ENCODE peak calls at places on chromosomes 1 and 21, in six cellular contexts. V, C, D, G, T and F are unnamed samples.

GRCh38 chr1:64263335-64263734 is 59.9 kb downstream of the UBE2U start:
- DNase-seq in V (no peak), D (no peak), G (no peak), C (peak), T (no peak), F (peak)

GRCh38 chr1:41495171-41495948 is 10.9 kb upstream of the EDN2 start:
- DNase-seq in C (peak), T (no peak), V (peak), G (no peak), D (peak), F (no peak)

GRCh38 chr1:72075411-72075810 is 206.9 kb downstream of the NEGR1 start:
- DNase-seq in C (no peak), V (no peak), T (no peak), G (no peak), D (no peak), F (no peak)

GRCh38 chr1:28887835-28888682 is 26.3 kb upstream of the EPB41 start:
- DNase-seq in V (peak), G (peak), C (peak), T (no peak), D (no peak), F (no peak)

GRCh38 chr1:157700305-157700704 is 264 bp downstream of the FCRL3 start:
- DNase-seq in V (no peak), C (no peak), D (no peak), G (no peak), T (no peak), F (no peak)

GRCh38 chr21:37073417-37074194 is 552 bp downstream of the TTC3 start:
- DNase-seq in C (peak), D (peak), G (peak), V (no peak), T (no peak), F (peak)

GRCh38 chr1:55347786-55348185 is 132.6 kb upstream of the USP24 start:
- DNase-seq in C (peak), D (no peak), V (no peak), T (no peak), G (no peak), F (no peak)

GRCh38 chr1:161258439-161259386 is at the start of gene PCP4L1:
- DNase-seq in T (no peak), C (peak), D (no peak), G (peak), V (peak), F (peak)

GRCh38 chr21:35275776-35276175 is 226.7 kb upstream of the RUNX1 start:
- DNase-seq in C (no peak), T (no peak), D (no peak), V (no peak), G (no peak), F (no peak)

GRCh38 chr1:176949033-176949662 is 215.4 kb downstream of the ASTN1 start:
- DNase-seq in D (peak), T (peak), G (peak), V (peak), C (peak), F (peak)

GRCh38 chr1:227753999-227754764 is 18.9 kb downstream of the SNAP47 start:
- DNase-seq in T (no peak), V (no peak), G (peak), C (no peak), D (no peak), F (no peak)

GRCh38 chr21:34939673-34940321 is 109.3 kb downstream of the RUNX1 start:
- DNase-seq in G (no peak), D (peak), C (no peak), V (no peak), T (no peak), F (no peak)

GRCh38 chr21:42568377-42568776 is 54.7 kb downstream of the SLC37A1 start:
- DNase-seq in G (peak), T (no peak), V (no peak), D (no peak), C (no peak), F (no peak)

GRCh38 chr1:169604781-169605560 is 18.7 kb upstream of the F5 start:
- DNase-seq in G (no peak), T (no peak), C (no peak), V (no peak), D (peak), F (no peak)

GRCh38 chr1:241635556-241636179 is 4.5 kb downstream of the CHML start:
- DNase-seq in V (no peak), C (no peak), T (no peak), G (no peak), D (no peak), F (no peak)

GRCh38 chr1:198165927-198166647 is 9.3 kb downstream of the NEK7 start:
- DNase-seq in G (no peak), C (no peak), V (no peak), T (no peak), D (no peak), F (no peak)

GRCh38 chr1:19405761-19406481 is 79.4 kb downstream of the CAPZB start:
- DNase-seq in T (no peak), V (peak), D (no peak), C (no peak), G (no peak), F (no peak)

GRCh38 chr1:56436338-56436695 is 143.0 kb downstream of the PLPP3 start:
- DNase-seq in T (no peak), D (no peak), G (no peak), C (no peak), V (no peak), F (no peak)

GRCh38 chr1:153483776-153484175 is 23.3 kb upstream of the S100A7 start:
- DNase-seq in T (no peak), G (no peak), V (peak), C (no peak), D (no peak), F (no peak)

GRCh38 chr1:226973898-226974543 is 33.9 kb downstream of the COQ8A start:
- DNase-seq in V (no peak), G (peak), D (no peak), T (no peak), C (no peak), F (no peak)

GRCh38 chr1:48938975-48939374 is 162.3 kb upstream of the BEND5 start:
- DNase-seq in G (no peak), C (no peak), V (no peak), T (no peak), D (no peak), F (no peak)

GRCh38 chr1:21743476-21743875 is 39.5 kb downstream of the USP48 start:
- DNase-seq in D (no peak), C (no peak), T (no peak), G (no peak), V (no peak), F (no peak)

GRCh38 chr1:205318231-205318991 is 3.1 kb downstream of the NUAK2 start:
- DNase-seq in G (peak), T (no peak), C (no peak), V (peak), D (no peak), F (peak)

GRCh38 chr21:27818847-27819246 is 852.0 kb upstream of the ADAMTS5 start:
- DNase-seq in C (no peak), D (no peak), G (no peak), V (no peak), T (no peak), F (no peak)

GRCh38 chr1:179121159-179121938 is 39.5 kb downstream of the TOR3A start:
- DNase-seq in G (peak), T (peak), C (no peak), V (peak), D (no peak), F (peak)

GRCh38 chr1:70360321-70360720 is 5.8 kb upstream of the ANKRD13C start:
- DNase-seq in D (no peak), C (no peak), G (no peak), V (peak), T (no peak), F (no peak)

GRCh38 chr1:99580451-99580850 is 65.5 kb upstream of the PALMD start:
- DNase-seq in V (no peak), G (no peak), T (no peak), C (peak), D (no peak), F (peak)

GRCh38 chr1:27536767-27537166 is 46.8 kb upstream of the WASF2 start:
- DNase-seq in V (peak), C (no peak), G (peak), T (no peak), D (no peak), F (no peak)

GRCh38 chr1:67755619-67756018 is 70.6 kb downstream of the GADD45A start:
- DNase-seq in T (no peak), G (no peak), D (no peak), V (no peak), C (no peak), F (no peak)

GRCh38 chr1:162159515-162159914 is 90.0 kb downstream of the NOS1AP start:
- DNase-seq in T (no peak), V (no peak), C (no peak), G (peak), D (no peak), F (no peak)

GRCh38 chr1:155979525-155980343 is 1.4 kb upstream of the ARHGEF2 start:
- DNase-seq in C (no peak), D (peak), G (peak), V (no peak), T (no peak), F (no peak)

GRCh38 chr1:18041107-18041506 is 66.5 kb upstream of the IGSF21 start:
- DNase-seq in V (no peak), G (peak), D (peak), T (no peak), C (no peak), F (peak)

GRCh38 chr1:119733754-119734153 is 22.0 kb downstream of the PHGDH start:
- DNase-seq in V (no peak), T (no peak), C (no peak), D (no peak), G (no peak), F (no peak)

DNA sequence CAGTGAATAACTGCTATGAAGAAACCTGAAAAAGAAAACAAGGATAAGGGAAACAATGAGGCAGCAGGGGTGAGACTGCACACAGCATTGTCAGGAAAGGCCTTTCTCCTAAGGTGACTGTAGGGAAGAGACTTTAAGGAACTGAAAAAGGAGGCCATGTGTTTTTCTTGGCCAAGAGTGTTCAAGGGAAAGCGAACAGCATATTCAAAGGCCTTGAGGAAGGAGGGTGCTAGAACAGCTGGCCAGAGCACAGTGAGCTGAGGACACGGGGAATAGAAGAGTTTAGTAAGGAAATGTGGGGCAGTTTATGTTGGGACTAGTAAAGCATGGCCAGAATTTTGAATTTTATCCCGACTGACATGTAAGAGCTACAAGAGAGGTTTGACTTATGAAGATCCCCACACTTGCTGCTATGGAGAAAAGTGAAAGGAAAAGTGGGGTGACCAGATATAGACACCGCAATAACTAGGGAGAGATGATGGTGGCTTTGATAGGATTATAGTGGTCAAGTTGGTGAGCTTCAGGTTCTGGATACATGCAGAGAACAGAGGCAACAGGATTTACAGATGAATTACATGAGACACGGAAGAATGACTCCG is 1.4 kb downstream of the RWDD2B start:
- DNase-seq in D (peak), C (peak), G (no peak), T (no peak), V (no peak), F (no peak)
- TF ChIP-seq POLR2AphosphoS5 in D (no peak), C (no peak), G (no peak), T (no peak), V (no peak), F (no peak)

DNA sequence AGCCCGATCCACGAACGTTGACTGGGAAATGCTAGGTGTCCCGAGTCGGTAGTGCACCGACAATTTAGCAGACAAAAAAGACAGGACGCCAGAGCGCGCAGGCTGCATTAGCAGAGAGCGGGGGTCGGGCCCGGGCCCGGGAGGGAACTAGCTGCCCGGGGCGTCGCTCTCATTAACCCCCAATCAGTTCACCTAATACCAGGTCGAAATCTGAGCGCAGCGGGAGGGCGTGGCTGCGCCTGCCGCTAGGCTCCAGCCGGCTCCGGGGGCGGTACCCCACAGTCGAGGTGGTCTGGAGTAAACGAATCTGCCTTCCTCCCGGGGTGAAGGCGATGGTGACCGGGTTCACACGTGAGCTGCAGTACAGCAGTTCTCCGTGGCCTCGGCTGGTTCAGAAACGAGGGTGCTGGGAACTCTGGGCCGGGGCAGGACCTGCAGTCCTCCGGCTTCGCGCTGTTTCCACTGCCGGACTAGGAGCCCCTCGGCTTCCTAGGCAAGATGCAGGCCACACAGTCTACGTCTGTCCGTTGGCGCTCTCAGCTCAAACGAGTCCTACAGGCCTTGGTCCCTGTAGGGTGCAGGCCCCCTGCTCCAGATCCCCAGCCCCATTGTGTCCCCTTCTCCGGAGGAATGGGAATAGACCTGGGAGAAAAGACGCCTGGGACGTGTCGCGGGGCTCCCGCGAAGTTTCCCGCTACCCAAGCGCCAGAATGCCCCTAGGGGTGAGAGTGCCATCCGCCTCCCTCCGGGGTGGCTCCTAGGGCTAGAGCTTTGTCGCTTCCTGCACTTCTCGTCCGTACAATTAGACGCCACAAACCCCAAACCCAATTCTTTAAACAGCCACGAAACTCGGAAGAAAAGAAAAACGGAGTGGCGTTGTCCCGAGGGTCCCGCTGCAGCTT is 2.0 kb downstream of the GFI1 start:
- DNase-seq in D (no peak), T (no peak), V (peak), G (peak), C (peak), F (no peak)
- TF ChIP-seq POLR2AphosphoS5 in D (peak), T (no peak), V (no peak), G (peak), C (no peak), F (no peak)

GRCh38 chr1:199404976-199405375 is 622.5 kb upstream of the NR5A2 start:
- DNase-seq in V (no peak), G (no peak), C (no peak), T (no peak), D (no peak), F (no peak)

GRCh38 chr1:199399996-199400714 is 627.4 kb upstream of the NR5A2 start:
- DNase-seq in G (no peak), C (no peak), T (no peak), D (no peak), V (no peak), F (no peak)

GRCh38 chr1:199405634-199406196 is 621.8 kb upstream of the NR5A2 start:
- DNase-seq in G (no peak), V (no peak), D (no peak), T (no peak), C (no peak), F (no peak)

GRCh38 chr1:199403421-199404116 is 623.9 kb upstream of the NR5A2 start:
- DNase-seq in V (peak), C (no peak), G (no peak), D (no peak), T (no peak), F (no peak)

GRCh38 chr1:199404191-199404590 is 623.3 kb upstream of the NR5A2 start:
- DNase-seq in T (no peak), C (no peak), V (peak), G (no peak), D (no peak), F (no peak)
- TF ChIP-seq POLR2AphosphoS5 in T (no peak), C (no peak), V (no peak), G (no peak), D (no peak), F (no peak)

GRCh38 chr1:15939181-15940109 is 36.5 kb downstream of the ZBTB17 start:
- DNase-seq in V (no peak), T (no peak), C (peak), G (peak), D (no peak), F (peak)
- TF ChIP-seq POLR2AphosphoS5 in V (no peak), T (no peak), C (no peak), G (no peak), D (peak), F (peak)

GRCh38 chr1:243489681-243490080 is 233.8 kb downstream of the SDCCAG8 start:
- DNase-seq in G (no peak), D (no peak), C (no peak), V (peak), T (no peak), F (no peak)

GRCh38 chr1:243487036-243487648 is 231.3 kb downstream of the SDCCAG8 start:
- DNase-seq in D (no peak), V (no peak), G (no peak), T (no peak), C (no peak), F (no peak)

GRCh38 chr1:243487649-243488227 is 231.9 kb downstream of the SDCCAG8 start:
- DNase-seq in D (no peak), G (no peak), V (peak), T (peak), C (no peak), F (no peak)

GRCh38 chr1:243489164-243489527 is 233.3 kb downstream of the SDCCAG8 start:
- DNase-seq in T (no peak), D (no peak), G (no peak), V (no peak), C (no peak), F (no peak)

GRCh38 chr1:243488459-243489163 is 232.8 kb downstream of the SDCCAG8 start:
- DNase-seq in G (no peak), C (no peak), V (no peak), D (no peak), T (no peak), F (no peak)
- TF ChIP-seq POLR2AphosphoS5 in G (no peak), C (no peak), V (peak), D (no peak), T (no peak), F (no peak)

GRCh38 chr1:183600136-183600535 is 9.9 kb upstream of the NCF2 start:
- DNase-seq in G (no peak), C (no peak), V (no peak), T (no peak), D (peak), F (no peak)
- TF ChIP-seq POLR2AphosphoS5 in G (no peak), C (no peak), V (no peak), T (no peak), D (no peak), F (no peak)

GRCh38 chr1:107534632-107535031 is 393.8 kb downstream of the NTNG1 start:
- DNase-seq in D (no peak), G (peak), V (no peak), C (no peak), T (no peak), F (no peak)

GRCh38 chr1:107532318-107532717 is 391.5 kb downstream of the NTNG1 start:
- DNase-seq in V (no peak), C (no peak), G (no peak), D (no peak), T (no peak), F (no peak)

GRCh38 chr1:107530543-107530942 is 389.7 kb downstream of the NTNG1 start:
- DNase-seq in T (no peak), C (no peak), D (no peak), G (peak), V (no peak), F (peak)

GRCh38 chr1:107529511-107530149 is 388.8 kb downstream of the NTNG1 start:
- DNase-seq in V (peak), C (peak), T (no peak), D (peak), G (peak), F (peak)

DNA sequence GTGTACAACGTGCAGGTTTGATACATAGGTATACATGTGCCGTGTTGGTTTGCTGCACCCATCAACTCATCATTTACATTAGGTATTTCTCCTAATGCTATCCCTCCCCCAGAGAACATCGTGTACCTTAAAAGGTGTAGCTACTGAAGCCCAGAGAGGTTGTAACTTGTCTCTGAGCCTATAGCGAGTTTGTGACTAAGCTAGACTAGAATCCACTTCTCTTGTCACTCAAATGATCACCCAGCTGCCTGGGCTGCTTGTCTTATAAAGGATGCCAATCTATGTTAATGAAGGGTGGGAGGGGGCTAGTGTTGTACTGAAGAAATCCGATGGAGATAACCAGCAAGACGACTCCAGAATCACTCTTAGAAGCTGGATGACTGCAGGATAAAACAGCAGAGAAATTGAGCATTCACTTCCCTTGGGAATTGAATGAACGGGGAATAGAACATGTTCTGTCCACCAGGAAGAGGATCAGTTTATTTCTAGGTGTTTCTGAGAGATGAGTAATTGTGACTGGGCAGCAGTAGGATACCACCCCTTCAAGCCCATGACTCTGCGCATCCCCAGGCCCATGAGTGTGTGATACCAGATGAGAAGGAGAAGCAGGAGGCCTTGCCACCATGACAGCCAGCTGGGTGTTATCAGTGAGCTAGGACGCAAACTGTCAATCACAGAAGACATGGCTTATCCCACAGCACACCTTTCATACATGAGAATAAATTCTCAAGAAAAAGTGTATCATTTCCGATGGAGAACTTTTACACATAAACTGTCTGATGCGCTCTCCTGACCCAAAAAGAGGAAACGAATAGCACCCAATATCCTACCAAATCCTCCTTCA is 390.4 kb downstream of the NTNG1 start:
- DNase-seq in V (no peak), C (no peak), T (no peak), G (no peak), D (no peak), F (no peak)
- TF ChIP-seq POLR2AphosphoS5 in V (no peak), C (no peak), T (no peak), G (no peak), D (no peak), F (no peak)